ENCODE peak calls at places on chromosomes 3 and 15, in seven cellular contexts. L is stimulated activated CD4-positive, alpha-beta T cell treated with anti-CD3 and anti-CD28 coated beads, Interleukin-12 subunit alpha, Interleukin-12 subunit beta, amount 100 ng/mL, for 4 hours; U is ACHN; H is GF-D8; I is Ammon's horn; C is stimulated activated effector memory CD8-positive, alpha-beta T cell treated with anti-CD3 and anti-CD28 coated beads, Interleukin-12 subunit alpha, Interleukin-12 subunit beta, amount 100 ng/mL, for 72 hours; F is left ventricle myocardium superior. N is an unnamed sample.

GRCh38 chr3:165830746-165831145 is 6.5 kb downstream of the BCHE start:
- DNase-seq in L (no peak), U (no peak), H (no peak), I (no peak), C (no peak), F (no peak), N (no peak)

GRCh38 chr15:87610366-87610765 is 646.2 kb downstream of the NTRK3 start:
- DNase-seq in L (no peak), U (no peak), H (no peak), I (no peak), C (no peak), F (no peak), N (no peak)

GRCh38 chr15:35705885-35706590 is 160.1 kb upstream of the DPH6 start:
- DNase-seq in L (no peak), U (no peak), H (no peak), I (no peak), C (no peak), F (no peak), N (no peak)

GRCh38 chr3:184380210-184380626 is 364 bp downstream of the CHRD start:
- DNase-seq in L (no peak), U (peak; percentile 16), H (no peak), I (peak; percentile 59), C (no peak), F (peak; percentile 83), N (peak; percentile 46)

GRCh38 chr3:142931222-142931621 is 32.3 kb downstream of the PAQR9 start:
- DNase-seq in L (no peak), U (no peak), H (no peak), I (no peak), C (no peak), F (no peak), N (no peak)

GRCh38 chr3:42732196-42732828 is 29.7 kb upstream of the HHATL start:
- DNase-seq in L (no peak), U (no peak), H (no peak), I (peak; percentile 98), C (no peak), F (no peak), N (no peak)

GRCh38 chr3:26280517-26280916 is 342.1 kb upstream of the LRRC3B start:
- DNase-seq in L (no peak), U (no peak), H (no peak), I (no peak), C (no peak), F (no peak), N (no peak)

GRCh38 chr3:172199850-172200369 is 160.5 kb downstream of the FNDC3B start:
- DNase-seq in L (no peak), U (no peak), H (no peak), I (no peak), C (no peak), F (no peak), N (no peak)

GRCh38 chr3:39154323-39155021 is 1.1 kb upstream of the CSRNP1 start:
- DNase-seq in L (no peak), U (peak; percentile 77), H (no peak), I (no peak), C (no peak), F (peak; percentile 53), N (no peak)

GRCh38 chr3:128358156-128358895 is 108.4 kb downstream of the DNAJB8 start:
- DNase-seq in L (no peak), U (no peak), H (no peak), I (no peak), C (no peak), F (no peak), N (no peak)

GRCh38 chr3:67461667-67462142 is 192.7 kb downstream of the SUCLG2 start:
- DNase-seq in L (no peak), U (no peak), H (no peak), I (no peak), C (no peak), F (no peak), N (no peak)

GRCh38 chr3:113441051-113441770 is at the start of gene CFAP44:
- DNase-seq in L (peak; percentile 21), U (peak; percentile 79), H (no peak), I (peak; percentile 70), C (peak; percentile 54), F (peak; percentile 83), N (peak; percentile 69)

GRCh38 chr15:60635507-60636352 is 156.8 kb upstream of the ICE2 start:
- DNase-seq in L (no peak), U (no peak), H (no peak), I (no peak), C (no peak), F (no peak), N (no peak)

GRCh38 chr15:42035362-42035761 is 14.5 kb upstream of the PLA2G4E start:
- DNase-seq in L (no peak), U (peak; percentile 1), H (no peak), I (no peak), C (no peak), F (no peak), N (no peak)

GRCh38 chr3:189766416-189766815 is 135.2 kb downstream of the TP63 start:
- DNase-seq in L (no peak), U (no peak), H (no peak), I (no peak), C (no peak), F (no peak), N (no peak)

GRCh38 chr3:140927279-140927678 is 14.4 kb upstream of the SLC25A36 start:
- DNase-seq in L (no peak), U (no peak), H (no peak), I (no peak), C (no peak), F (no peak), N (no peak)

GRCh38 chr15:81410318-81410753 is 36.3 kb upstream of the TMC3 start:
- DNase-seq in L (no peak), U (peak; percentile 45), H (peak; percentile 6), I (peak; percentile 80), C (no peak), F (peak; percentile 49), N (no peak)

GRCh38 chr3:195255571-195256501 is 15.1 kb downstream of the XXYLT1 start:
- DNase-seq in L (no peak), U (no peak), H (no peak), I (no peak), C (peak; percentile 46), F (no peak), N (no peak)

GRCh38 chr3:39025222-39025970 is 26.3 kb downstream of the SCN11A start:
- DNase-seq in L (no peak), U (no peak), H (no peak), I (peak; percentile 8), C (no peak), F (no peak), N (no peak)

GRCh38 chr15:41981373-41982132 is 9.2 kb upstream of the EHD4 start:
- DNase-seq in L (no peak), U (no peak), H (no peak), I (no peak), C (no peak), F (no peak), N (no peak)

GRCh38 chr3:39413691-39414420 is 7.3 kb downstream of the RPSA start:
- DNase-seq in L (no peak), U (no peak), H (no peak), I (no peak), C (no peak), F (no peak), N (no peak)

GRCh38 chr15:49045691-49046112 is 544 bp downstream of the SECISBP2L start:
- DNase-seq in L (no peak), U (peak; percentile 72), H (no peak), I (peak; percentile 29), C (no peak), F (no peak), N (no peak)

GRCh38 chr3:148948913-148949657 is 42.3 kb upstream of the GYG1 start:
- DNase-seq in L (no peak), U (no peak), H (no peak), I (no peak), C (no peak), F (no peak), N (no peak)

GRCh38 chr15:66935121-66935520 is 130.3 kb upstream of the SMAD3 start:
- DNase-seq in L (no peak), U (no peak), H (no peak), I (no peak), C (no peak), F (no peak), N (no peak)

N was measured in progenitor cell of endocrine pancreas.